ENCODE peak calls at places on chromosome 3, in seven cellular contexts. T is HCT116, Q is spleen, V is PC-3, G is cardiac muscle cell, S is mammary epithelial cell, X is esophagus squamous epithelium. N is an unnamed sample.

GRCh38 chr3:49017229-49017615 is 1.2 kb downstream of the DALRD3 start:
- DNase-seq in V (no peak), T (no peak), S (no peak), X (no peak), G (no peak), Q (no peak), N (no peak)

GRCh38 chr3:67783281-67784250 is 129.2 kb upstream of the SUCLG2 start:
- DNase-seq in T (no peak), S (no peak), V (peak; percentile 57), G (no peak), Q (no peak), X (no peak), N (no peak)

GRCh38 chr3:121481116-121481895 is 64.5 kb downstream of the POLQ start:
- DNase-seq in Q (no peak), S (peak; percentile 6), T (no peak), V (peak; percentile 31), X (no peak), G (no peak), N (no peak)

GRCh38 chr3:187684880-187685279 is 14.7 kb upstream of the SST start:
- DNase-seq in T (no peak), Q (no peak), X (no peak), S (peak; percentile 14), V (peak; percentile 10), G (no peak), N (no peak)

GRCh38 chr3:157360044-157360443 is 76.6 kb upstream of the PTX3 start:
- DNase-seq in V (peak; percentile 94), G (no peak), X (no peak), T (peak; percentile 26), Q (no peak), S (peak; percentile 75), N (no peak)

GRCh38 chr3:101377209-101377608 is 56.8 kb upstream of the IMPG2 start:
- DNase-seq in T (no peak), X (no peak), Q (no peak), V (no peak), S (no peak), G (no peak), N (no peak)

GRCh38 chr3:39096775-39097174 is 10.7 kb downstream of the GORASP1 start:
- DNase-seq in T (no peak), X (no peak), Q (no peak), V (no peak), S (peak; percentile 12), G (no peak), N (no peak)

GRCh38 chr3:78736863-78737262 is 1030.9 kb downstream of the ROBO1 start:
- DNase-seq in T (no peak), X (no peak), Q (no peak), G (no peak), V (no peak), S (peak; percentile 98), N (no peak)

GRCh38 chr3:172707967-172708366 is 2.9 kb downstream of the NCEH1 start:
- DNase-seq in T (no peak), Q (no peak), S (peak; percentile 13), X (no peak), V (peak; percentile 43), G (no peak), N (no peak)

GRCh38 chr3:170429050-170429449 is 10.4 kb downstream of the CLDN11 start:
- DNase-seq in Q (no peak), X (no peak), V (no peak), T (peak; percentile 12), S (peak; percentile 50), G (no peak), N (no peak)

GRCh38 chr3:87673132-87673531 is 385.7 kb downstream of the CGGBP1 start:
- DNase-seq in Q (no peak), X (no peak), S (no peak), V (no peak), G (no peak), T (no peak), N (no peak)

GRCh38 chr3:137709011-137709601 is 55.0 kb upstream of the SOX14 start:
- DNase-seq in S (peak; percentile 6), G (peak; percentile 23), V (peak; percentile 25), X (no peak), Q (no peak), T (peak; percentile 10), N (no peak)

GRCh38 chr3:43503067-43503728 is 118.6 kb downstream of the ANO10 start:
- DNase-seq in T (peak; percentile 12), G (peak; percentile 40), Q (no peak), X (no peak), S (no peak), V (peak; percentile 77), N (no peak)

GRCh38 chr3:8421267-8421666 is 80.4 kb upstream of the LMCD1 start:
- DNase-seq in S (no peak), G (no peak), X (no peak), Q (no peak), T (no peak), V (peak; percentile 20), N (no peak)

GRCh38 chr3:14148041-14148985 is 23.5 kb downstream of the TMEM43 start:
- DNase-seq in X (no peak), Q (no peak), G (no peak), V (no peak), T (no peak), S (no peak), N (no peak)

GRCh38 chr3:191236635-191237034 is 37.6 kb downstream of the OSTN start:
- DNase-seq in X (no peak), G (no peak), S (no peak), Q (no peak), T (no peak), V (peak; percentile 90), N (no peak)

GRCh38 chr3:176521531-176522175 is 675.6 kb downstream of the TBL1XR1 start:
- DNase-seq in S (no peak), T (no peak), Q (no peak), G (no peak), X (no peak), V (no peak), N (no peak)

GRCh38 chr3:40120816-40121215 is 188.7 kb upstream of the EIF1B start:
- DNase-seq in T (no peak), Q (no peak), X (no peak), V (peak; percentile 21), S (peak; percentile 68), G (peak; percentile 56), N (no peak)

GRCh38 chr3:96813820-96814580 is 394 bp upstream of the EPHA6 start:
- DNase-seq in G (peak; percentile 64), S (peak; percentile 37), X (no peak), T (no peak), V (peak; percentile 66), Q (peak; percentile 71), N (peak; percentile 53)

GRCh38 chr3:142645236-142645793 is 49.1 kb downstream of the PLS1 start:
- DNase-seq in S (peak; percentile 92), T (peak; percentile 41), X (no peak), G (no peak), V (peak; percentile 82), Q (no peak), N (no peak)

GRCh38 chr3:162134571-162134970 is 638.0 kb downstream of the OTOL1 start:
- DNase-seq in Q (no peak), X (no peak), V (no peak), T (no peak), S (no peak), G (no peak), N (no peak)

GRCh38 chr3:58835075-58835474 is 168.5 kb upstream of the FAM3D start:
- DNase-seq in V (peak; percentile 35), Q (no peak), T (no peak), X (no peak), G (no peak), S (peak; percentile 52), N (no peak)

GRCh38 chr3:174495928-174496327 is 363.2 kb upstream of the NAALADL2 start:
- DNase-seq in S (no peak), X (no peak), Q (no peak), T (no peak), V (no peak), G (no peak), N (no peak)

DNA sequence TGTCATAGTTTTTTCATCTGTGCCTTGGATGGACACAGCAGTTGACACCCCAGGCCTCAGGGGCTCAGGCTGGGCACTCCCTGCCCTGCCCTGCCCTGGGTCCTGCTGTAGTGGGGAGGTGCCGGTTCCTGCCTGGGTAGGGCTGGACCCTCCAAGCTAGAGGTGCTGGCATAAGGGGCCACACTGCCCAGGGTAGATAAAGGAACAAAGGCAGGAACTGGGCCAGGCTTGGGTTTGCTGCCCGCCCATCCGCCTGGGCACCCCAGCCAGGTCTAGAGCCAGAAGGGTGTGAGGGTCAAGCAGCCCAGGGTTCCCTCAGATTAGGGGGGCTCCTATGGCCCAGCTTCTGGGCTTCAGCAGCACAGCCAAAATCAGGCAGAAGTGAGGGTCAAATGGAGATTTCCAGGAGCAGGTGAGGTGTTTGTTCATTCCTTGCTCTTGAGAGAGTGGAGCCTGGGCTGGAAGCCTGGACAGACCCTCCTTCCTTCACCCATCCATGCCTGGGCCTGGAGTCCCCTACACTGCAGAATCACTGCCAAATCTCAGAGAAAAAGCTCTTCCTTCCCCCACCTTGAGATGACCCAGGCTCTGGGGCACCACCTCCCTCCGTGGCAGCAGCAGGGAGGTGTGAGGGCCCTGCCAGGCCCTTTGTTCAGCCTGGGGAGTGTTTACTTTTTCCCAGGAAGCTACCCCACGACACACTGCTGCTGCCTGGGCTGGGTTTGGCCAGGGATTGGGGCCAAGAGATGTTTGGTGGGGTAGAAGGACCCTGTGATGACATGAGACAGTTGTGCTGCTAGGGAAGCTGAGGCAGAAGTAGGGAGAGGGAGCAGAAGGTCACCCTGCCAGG is 7.1 kb downstream of the SEMA3F start:
- DNase-seq in Q (no peak), X (no peak), G (no peak), T (no peak), S (no peak), V (no peak), N (no peak)
- H3K4me1 ChIP-seq in Q (peaks cover 100% of the 10 kb centered on the region), X (peaks cover 100% of the 10 kb centered on the region), G (peaks cover 34% of the 10 kb centered on the region), T (peaks cover 3% of the 10 kb centered on the region), S (peaks cover 100% of the 10 kb centered on the region), V (peaks cover 87% of the 10 kb centered on the region), N (peaks cover 95% of the 10 kb centered on the region)

DNA sequence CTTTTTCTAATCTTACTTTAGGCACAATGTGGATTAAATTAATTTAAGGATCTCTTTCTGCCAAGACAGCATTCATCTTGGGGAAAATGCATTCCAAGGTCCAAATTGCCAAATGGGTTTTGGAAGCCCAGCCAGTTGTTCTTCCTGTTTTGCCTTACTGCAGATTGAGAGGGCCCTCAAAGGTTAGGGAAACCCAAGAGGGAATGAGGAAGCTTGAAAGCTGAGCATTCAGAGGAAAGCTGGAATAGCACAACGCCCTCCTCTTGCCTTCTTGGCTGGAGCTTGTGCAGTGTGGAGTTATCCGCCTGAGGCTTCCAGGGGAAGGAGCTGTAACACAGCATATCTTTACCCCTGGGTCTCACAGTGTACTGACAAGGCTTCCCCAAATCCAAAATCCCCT is 18.2 kb upstream of the SACM1L start:
- DNase-seq in S (no peak), Q (no peak), X (no peak), T (no peak), G (no peak), V (no peak), N (no peak)
- H3K36me3 ChIP-seq in S (peaks cover 4% of the 10 kb centered on the region), Q (peaks cover 96% of the 10 kb centered on the region), X (peaks cover 5% of the 10 kb centered on the region), T (peaks cover 21% of the 10 kb centered on the region), G (peaks cover 8% of the 10 kb centered on the region), V (peaks cover 52% of the 10 kb centered on the region), N (peaks cover 82% of the 10 kb centered on the region)

GRCh38 chr3:16375891-16376290 is 110.9 kb downstream of the OXNAD1 start:
- DNase-seq in T (no peak), G (no peak), V (no peak), S (no peak), Q (no peak), X (no peak), N (no peak)
- H3K4me1 ChIP-seq in T (peaks cover 2% of the 10 kb centered on the region), G (peaks cover 20% of the 10 kb centered on the region), V (peaks cover 4% of the 10 kb centered on the region), S (no peaks in the 10 kb centered on the region), Q (peaks cover 93% of the 10 kb centered on the region), X (peaks cover 67% of the 10 kb centered on the region), N (peaks cover 37% of the 10 kb centered on the region)

DNA sequence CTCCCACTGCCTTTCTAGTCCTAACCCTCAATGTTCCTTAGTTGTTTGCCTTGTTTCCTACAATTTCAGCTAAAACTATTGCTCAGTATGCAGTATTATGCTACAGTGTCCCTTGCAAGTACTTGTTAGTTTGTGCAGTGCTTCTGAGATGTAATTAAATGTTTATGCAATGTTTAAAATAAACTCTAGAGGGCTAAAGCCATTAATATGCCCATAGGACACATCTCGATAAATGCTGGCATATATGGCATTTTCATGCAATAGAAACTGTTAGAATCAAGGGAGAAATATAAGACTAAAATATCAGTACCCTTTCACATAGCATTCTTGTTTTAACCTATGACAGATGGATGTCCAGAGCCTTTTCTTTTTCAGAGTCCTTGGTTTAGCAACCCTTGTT is 59.8 kb upstream of the ACKR4 start:
- DNase-seq in T (no peak), G (no peak), Q (no peak), X (no peak), S (no peak), V (no peak), N (no peak)
- H3K36me3 ChIP-seq in T (peaks cover 2% of the 10 kb centered on the region), G (peaks cover 45% of the 10 kb centered on the region), Q (peaks cover 100% of the 10 kb centered on the region), X (no peaks in the 10 kb centered on the region), S (peaks cover 7% of the 10 kb centered on the region), V (no peaks in the 10 kb centered on the region), N (peaks cover 78% of the 10 kb centered on the region)